ENCODE peak calls at places on chromosomes 3 and 15, in eight cellular contexts. G, Z, Q, C, P, H, K and I are unnamed samples. For H3K4me1, the result is how much of the 10 kb centered on the place peaks cover.

GRCh38 chr3:113531826-113532697 is at the start of gene SIDT1:
- DNase-seq in G (no peak), Z (no peak), Q (no peak), C (peak), P (peak), H (no peak), K (peak), I (no peak)

GRCh38 chr15:96595951-96596350 is 265.5 kb downstream of the NR2F2 start:
- DNase-seq in G (no peak), Z (no peak), Q (no peak), C (no peak), P (no peak), H (no peak), K (no peak), I (no peak)

GRCh38 chr3:134094491-134094890 is 64.8 kb upstream of the SLCO2A1 start:
- DNase-seq in G (no peak), Z (no peak), Q (no peak), C (no peak), P (peak), H (no peak), K (no peak), I (no peak)

GRCh38 chr15:71752604-71753289 is 57.6 kb upstream of the NR2E3 start:
- DNase-seq in G (no peak), Z (no peak), Q (no peak), C (no peak), P (peak), H (no peak), K (no peak), I (no peak)

GRCh38 chr3:147298511-147298982 is 107.8 kb downstream of the ZIC4 start:
- DNase-seq in G (no peak), Z (no peak), Q (no peak), C (no peak), P (peak), H (no peak), K (no peak), I (no peak)

GRCh38 chr15:42728975-42729374 is 8.0 kb downstream of the CDAN1 start:
- DNase-seq in G (no peak), Z (no peak), Q (no peak), C (no peak), P (no peak), H (no peak), K (no peak), I (no peak)

GRCh38 chr3:16370872-16371740 is 106.1 kb downstream of the OXNAD1 start:
- DNase-seq in G (peak), Z (peak), Q (no peak), C (no peak), P (peak), H (no peak), K (no peak), I (no peak)

GRCh38 chr3:129323651-129324294 is 45.1 kb downstream of the HMCES start:
- DNase-seq in G (peak), Z (no peak), Q (no peak), C (no peak), P (peak), H (peak), K (no peak), I (no peak)

GRCh38 chr3:8793242-8793641 is 23.8 kb upstream of the OXTR start:
- DNase-seq in G (no peak), Z (no peak), Q (no peak), C (no peak), P (peak), H (no peak), K (no peak), I (no peak)

GRCh38 chr3:23041918-23042696 is 161.0 kb upstream of the UBE2E2 start:
- DNase-seq in G (no peak), Z (no peak), Q (no peak), C (no peak), P (no peak), H (peak), K (no peak), I (no peak)

GRCh38 chr3:21718943-21719591 is 31.9 kb downstream of the ZNF385D start:
- DNase-seq in G (no peak), Z (no peak), Q (no peak), C (no peak), P (no peak), H (no peak), K (no peak), I (no peak)

GRCh38 chr15:62625421-62626033 is 417.0 kb upstream of the TPM1 start:
- DNase-seq in G (no peak), Z (no peak), Q (no peak), C (no peak), P (no peak), H (no peak), K (no peak), I (no peak)

GRCh38 chr15:63833246-63833696 is 477 bp downstream of the HERC1 start:
- DNase-seq in G (peak), Z (peak), Q (peak), C (peak), P (peak), H (peak), K (peak), I (no peak)

GRCh38 chr3:134693804-134694203 is 43.0 kb upstream of the KY start:
- DNase-seq in G (no peak), Z (peak), Q (no peak), C (no peak), P (no peak), H (peak), K (no peak), I (no peak)

GRCh38 chr3:114404590-114404989 is 110.8 kb downstream of the TIGIT start:
- DNase-seq in G (no peak), Z (no peak), Q (no peak), C (no peak), P (no peak), H (no peak), K (no peak), I (no peak)

GRCh38 chr15:74201656-74202420 is 749 bp downstream of the STRA6 start:
- DNase-seq in G (no peak), Z (no peak), Q (no peak), C (no peak), P (peak), H (no peak), K (no peak), I (no peak)

GRCh38 chr3:27720899-27721716 is 1.0 kb downstream of the EOMES start:
- DNase-seq in G (no peak), Z (no peak), Q (no peak), C (no peak), P (peak), H (peak), K (no peak), I (no peak)

GRCh38 chr3:59456852-59457485 is 407.1 kb upstream of the CFAP20DC start:
- DNase-seq in G (no peak), Z (no peak), Q (no peak), C (no peak), P (no peak), H (no peak), K (no peak), I (no peak)

GRCh38 chr15:65954289-65954741 is 85.0 kb downstream of the RAB11A start:
- DNase-seq in G (no peak), Z (no peak), Q (no peak), C (no peak), P (peak), H (no peak), K (no peak), I (no peak)

GRCh38 chr15:58903232-58903631 is 30.2 kb downstream of the SLTM start:
- DNase-seq in G (no peak), Z (no peak), Q (no peak), C (no peak), P (peak), H (no peak), K (no peak), I (no peak)

GRCh38 chr15:57432141-57432701 is 55.9 kb downstream of the CGNL1 start:
- DNase-seq in G (no peak), Z (no peak), Q (no peak), C (no peak), P (peak), H (no peak), K (no peak), I (no peak)

GRCh38 chr3:41523897-41524296 is 324.6 kb downstream of the CTNNB1 start:
- DNase-seq in G (no peak), Z (no peak), Q (no peak), C (no peak), P (no peak), H (no peak), K (no peak), I (no peak)

GRCh38 chr3:185584681-185585080 is 1.4 kb upstream of the SENP2 start:
- DNase-seq in G (no peak), Z (no peak), Q (no peak), C (no peak), P (no peak), H (no peak), K (no peak), I (no peak)

GRCh38 chr3:191523099-191523498 is 62.1 kb downstream of the PYDC2 start:
- DNase-seq in G (no peak), Z (no peak), Q (no peak), C (no peak), P (no peak), H (no peak), K (no peak), I (no peak)

GRCh38 chr3:190853464-190853863 is 9.0 kb downstream of the GMNC start:
- DNase-seq in G (no peak), Z (no peak), Q (no peak), C (no peak), P (no peak), H (no peak), K (no peak), I (no peak)

GRCh38 chr3:23743141-23743784 is 62.5 kb upstream of the UBE2E1 start:
- DNase-seq in G (no peak), Z (no peak), Q (no peak), C (no peak), P (peak), H (no peak), K (no peak), I (no peak)

GRCh38 chr15:101020451-101020850 is 101.3 kb downstream of the LRRK1 start:
- DNase-seq in G (no peak), Z (no peak), Q (no peak), C (no peak), P (no peak), H (no peak), K (no peak), I (peak)

GRCh38 chr15:76060098-76060989 is 559 bp downstream of the TMEM266 start:
- DNase-seq in G (no peak), Z (no peak), Q (no peak), C (no peak), P (no peak), H (no peak), K (peak), I (no peak)

GRCh38 chr15:52180851-52181450 is 10.2 kb downstream of the GNB5 start:
- DNase-seq in G (no peak), Z (no peak), Q (no peak), C (no peak), P (peak), H (no peak), K (no peak), I (peak)
- H3K4me1 ChIP-seq in G (under half), Z (under half), Q (under half), C (under half), P (under half), H (under half), K (under half), I (under half)

DNA sequence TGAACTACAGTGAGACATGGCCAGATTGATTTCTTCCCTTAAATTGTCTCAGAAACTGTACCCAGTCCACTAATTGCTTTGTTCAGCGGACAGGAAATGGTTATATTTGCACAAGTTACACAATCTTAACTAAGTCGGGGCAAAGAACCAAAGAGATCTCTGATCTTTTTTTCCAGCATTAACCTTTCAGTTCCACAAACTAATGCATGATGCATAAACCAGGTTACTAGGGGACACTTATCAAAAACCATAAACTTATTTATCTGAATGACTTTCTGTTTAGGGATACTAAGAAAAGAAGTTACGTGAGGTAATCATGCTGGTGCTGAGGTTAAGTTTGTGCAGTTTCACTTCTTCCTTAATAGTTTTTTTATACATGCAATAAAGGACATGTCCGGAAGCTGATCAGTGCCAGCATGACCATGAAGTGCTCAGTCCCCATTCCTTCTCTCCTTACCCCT is 22.4 kb downstream of the FNDC3B start:
- DNase-seq in G (no peak), Z (no peak), Q (no peak), C (no peak), P (peak), H (no peak), K (no peak), I (no peak)
- H3K4me1 ChIP-seq in G (half or more), Z (half or more), Q (under half), C (under half), P (under half), H (under half), K (under half), I (half or more)

GRCh38 chr3:99855900-99856299 is 38.2 kb downstream of the CMSS1 start:
- DNase-seq in G (no peak), Z (no peak), Q (no peak), C (no peak), P (no peak), H (no peak), K (no peak), I (no peak)

GRCh38 chr3:99858461-99858860 is 40.8 kb downstream of the CMSS1 start:
- DNase-seq in G (no peak), Z (no peak), Q (no peak), C (no peak), P (no peak), H (no peak), K (no peak), I (no peak)

GRCh38 chr3:99854899-99855298 is 37.2 kb downstream of the CMSS1 start:
- DNase-seq in G (no peak), Z (no peak), Q (no peak), C (no peak), P (no peak), H (no peak), K (no peak), I (no peak)

GRCh38 chr3:99857278-99857677 is 39.6 kb downstream of the CMSS1 start:
- DNase-seq in G (no peak), Z (no peak), Q (no peak), C (no peak), P (no peak), H (no peak), K (no peak), I (no peak)

GRCh38 chr3:99856437-99857220 is 39.0 kb downstream of the CMSS1 start:
- DNase-seq in G (no peak), Z (no peak), Q (no peak), C (no peak), P (no peak), H (no peak), K (no peak), I (no peak)
- H3K4me1 ChIP-seq in G (under half), Z (half or more), Q (under half), C (under half), P (under half), H (under half), K (under half), I (half or more)

DNA sequence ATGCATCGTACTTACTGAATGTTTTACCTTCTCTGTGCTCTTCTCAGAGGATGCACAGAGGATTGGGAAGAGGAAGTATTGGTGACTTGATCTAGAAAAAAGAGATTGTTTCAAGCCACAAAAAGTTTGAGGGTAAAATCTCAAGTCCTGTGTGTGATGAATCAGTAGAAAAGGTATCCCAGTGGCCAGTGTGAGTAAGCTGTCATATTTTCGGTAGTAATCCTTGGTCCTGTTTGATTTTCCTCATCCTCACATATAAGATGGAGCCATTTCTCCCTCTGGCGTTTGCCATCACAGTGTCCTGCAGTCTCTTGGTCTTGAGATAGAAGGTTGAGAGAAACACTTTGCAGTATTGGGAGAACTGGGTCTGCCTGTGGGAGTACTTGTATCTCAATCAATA is 166.8 kb downstream of the LPP start:
- DNase-seq in G (no peak), Z (no peak), Q (no peak), C (no peak), P (no peak), H (no peak), K (no peak), I (no peak)
- H3K4me1 ChIP-seq in G (under half), Z (half or more), Q (under half), C (under half), P (under half), H (under half), K (under half), I (half or more)

GRCh38 chr3:108378153-108378951 is 82.0 kb downstream of the HHLA2 start:
- DNase-seq in G (no peak), Z (no peak), Q (no peak), C (no peak), P (no peak), H (no peak), K (no peak), I (no peak)

GRCh38 chr3:108383306-108383705 is 87.0 kb downstream of the HHLA2 start:
- DNase-seq in G (no peak), Z (no peak), Q (no peak), C (no peak), P (no peak), H (no peak), K (no peak), I (no peak)

GRCh38 chr3:108380128-108380795 is 83.9 kb downstream of the HHLA2 start:
- DNase-seq in G (no peak), Z (no peak), Q (no peak), C (no peak), P (no peak), H (no peak), K (no peak), I (no peak)

GRCh38 chr3:108381531-108381930 is 85.2 kb downstream of the HHLA2 start:
- DNase-seq in G (no peak), Z (no peak), Q (no peak), C (no peak), P (no peak), H (no peak), K (no peak), I (no peak)

DNA sequence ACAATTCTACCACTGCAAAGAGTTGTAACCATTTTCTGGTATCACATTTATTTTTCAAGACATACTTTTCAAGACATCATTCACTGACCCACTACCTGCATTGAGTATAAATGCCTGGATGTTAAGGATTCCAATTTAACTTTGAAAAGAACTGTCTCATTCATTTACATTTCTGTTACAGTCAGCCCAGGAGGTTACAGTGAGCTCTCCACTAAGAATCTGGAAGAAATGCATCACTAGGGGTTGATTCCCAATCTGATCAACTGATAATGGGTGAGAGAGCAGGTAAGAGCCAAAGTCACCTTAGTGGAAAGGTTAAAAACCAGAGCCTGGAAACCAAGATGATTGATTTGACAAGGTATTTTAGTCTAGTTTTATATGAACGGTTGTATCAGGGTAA is 81.0 kb downstream of the HHLA2 start:
- DNase-seq in G (no peak), Z (no peak), Q (no peak), C (no peak), P (no peak), H (no peak), K (no peak), I (no peak)
- H3K4me1 ChIP-seq in G (under half), Z (under half), Q (under half), C (under half), P (under half), H (under half), K (under half), I (under half)

DNA sequence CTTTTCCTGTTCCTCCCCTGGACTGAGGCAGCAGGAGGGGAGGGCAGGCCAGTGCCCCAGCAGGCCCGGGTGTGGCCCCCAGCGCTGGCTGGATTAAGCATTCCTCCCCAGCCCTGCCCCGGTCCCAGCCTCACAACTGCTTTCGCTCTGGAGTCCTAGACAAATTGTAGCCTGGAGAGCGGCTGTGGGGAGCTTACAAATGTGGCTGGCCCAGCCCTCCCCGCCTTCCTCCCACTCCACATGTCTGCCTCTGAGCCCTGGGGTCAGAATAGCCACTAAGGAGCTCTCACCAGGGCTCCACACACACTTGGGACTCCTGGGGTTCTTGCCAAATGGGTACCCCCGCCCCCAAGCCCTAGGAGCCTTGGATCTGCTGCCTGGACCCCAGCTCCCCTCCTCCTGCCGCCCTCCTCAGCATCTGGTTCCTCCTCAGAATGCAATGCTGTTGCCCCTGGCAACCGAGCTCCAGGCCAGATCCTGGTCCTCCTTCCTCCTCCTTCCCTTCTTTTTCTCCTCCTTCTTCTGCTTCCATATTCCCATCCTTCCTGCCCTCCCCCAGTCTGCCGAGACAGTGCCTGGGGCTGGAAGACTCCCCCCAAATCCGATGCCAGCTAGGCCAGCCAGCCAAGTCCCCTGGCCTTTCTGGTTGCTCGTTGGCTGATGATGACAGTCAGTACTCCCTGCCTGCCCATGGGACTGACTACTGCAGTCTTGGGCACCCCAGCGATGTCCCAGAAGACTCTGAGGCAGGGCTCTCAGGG is 91.1 kb downstream of the LINGO1 start:
- DNase-seq in G (no peak), Z (peak), Q (no peak), C (peak), P (no peak), H (peak), K (no peak), I (no peak)
- H3K4me1 ChIP-seq in G (under half), Z (half or more), Q (under half), C (under half), P (under half), H (under half), K (under half), I (under half)

DNA sequence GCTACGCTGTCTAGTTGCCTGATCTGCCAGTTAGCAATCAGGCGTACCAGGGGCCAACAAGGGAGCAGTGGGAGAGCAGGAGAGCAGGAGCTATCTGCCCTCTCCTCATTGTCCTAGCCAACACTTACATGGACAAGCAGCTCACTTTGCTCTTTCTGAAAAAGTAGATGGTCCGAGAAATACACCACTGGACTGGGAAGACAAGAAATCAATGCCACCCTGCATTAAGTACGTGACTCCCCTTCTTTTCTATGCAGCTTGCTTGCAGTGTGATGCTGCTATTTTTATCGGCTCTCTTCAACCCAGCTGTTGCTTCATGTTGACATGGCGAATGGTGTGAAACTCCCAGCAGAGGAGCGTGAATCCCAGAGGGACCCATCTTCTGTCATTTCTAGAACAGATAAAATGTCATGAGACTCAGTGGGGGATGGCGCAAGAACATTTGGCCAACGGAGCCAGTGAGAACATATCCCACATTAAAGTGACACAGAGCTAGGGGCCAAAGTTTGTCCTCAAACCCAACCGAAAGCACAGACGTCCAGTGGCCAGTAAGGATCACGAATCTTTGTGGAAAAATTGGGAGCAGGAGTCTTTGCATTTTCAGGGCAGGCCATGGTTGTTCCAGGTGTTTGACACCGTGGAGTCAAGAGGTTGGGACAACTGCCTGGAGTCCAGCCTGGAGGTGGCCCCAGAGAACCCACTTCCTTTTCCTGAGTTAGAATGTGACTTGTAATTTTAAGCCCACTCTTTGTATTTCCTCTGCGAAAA is 53.7 kb upstream of the MEF2A start:
- DNase-seq in G (peak), Z (no peak), Q (no peak), C (no peak), P (no peak), H (peak), K (no peak), I (no peak)
- H3K4me1 ChIP-seq in G (half or more), Z (half or more), Q (under half), C (under half), P (under half), H (under half), K (under half), I (under half)